ENCODE peak calls at places on chromosomes 1 and 21, in six cellular contexts. Y is T follicular helper cell, G is non-pigmented ciliary epithelial cell, T is islet precursor cell, X is dermis blood vessel endothelial cell, Z is Calu3. E is an unnamed sample.

GRCh38 chr1:236759252-236759859 is 35.7 kb upstream of the MTR start:
- DNase-seq in Z (peak; percentile 12), G (no peak), Y (no peak), X (peak; percentile 70), T (no peak), E (no peak)

GRCh38 chr21:34801519-34802132 is 132.8 kb downstream of the CLIC6 start:
- DNase-seq in X (peak; percentile 64), Z (peak; percentile 21), T (no peak), Y (no peak), G (no peak), E (no peak)

GRCh38 chr1:212566522-212567479 is 41.8 kb upstream of the ATF3 start:
- DNase-seq in X (peak; percentile 83), G (peak; percentile 36), Y (peak; percentile 24), T (peak; percentile 75), Z (peak; percentile 50), E (peak; percentile 72)

GRCh38 chr1:42152907-42153597 is at the start of gene GUCA2B:
- DNase-seq in X (no peak), Z (peak; percentile 28), G (no peak), Y (no peak), T (no peak), E (no peak)

GRCh38 chr1:100277866-100278265 is 11.8 kb downstream of the RTCA start:
- DNase-seq in X (peak; percentile 61), Z (peak; percentile 22), Y (peak; percentile 7), G (no peak), T (no peak), E (no peak)

GRCh38 chr1:189921613-189922012 is 556.1 kb downstream of the BRINP3 start:
- DNase-seq in X (no peak), Y (no peak), T (no peak), Z (no peak), G (no peak), E (no peak)

GRCh38 chr1:99566290-99567021 is 79.5 kb upstream of the PALMD start:
- DNase-seq in Z (no peak), G (no peak), X (no peak), Y (no peak), T (no peak), E (no peak)

GRCh38 chr1:38898653-38899230 is 17.4 kb upstream of the GJA9 start:
- DNase-seq in G (no peak), Y (no peak), T (no peak), Z (no peak), X (peak; percentile 9), E (no peak)

E was measured in CD8-positive, alpha-beta T cell.